ENCODE peak calls at places on chromosomes 11 and 22, in eight cellular contexts. L is transverse colon, I is AG04449, V is astrocyte of the cerebellum, D is Panc1, C is ovary, K is mesothelial cell of epicardium, U is neural crest cell. O is an unnamed sample.

GRCh38 chr22:19105867-19106802 is 16.1 kb downstream of the DGCR2 start:
- DNase-seq in V (no peak), I (no peak), L (no peak), U (no peak), K (no peak), C (no peak), D (no peak), O (no peak)

GRCh38 chr22:46654927-46655595 is 34.9 kb downstream of the GRAMD4 start:
- DNase-seq in U (no peak), V (no peak), L (no peak), C (no peak), I (no peak), K (no peak), D (no peak), O (no peak)

GRCh38 chr11:120183701-120184141 is 27.1 kb upstream of the OAF start:
- DNase-seq in I (no peak), U (no peak), K (no peak), D (no peak), V (no peak), C (no peak), L (no peak), O (no peak)

GRCh38 chr11:117502285-117502856 is 174.7 kb downstream of the CEP164 start:
- DNase-seq in C (no peak), U (no peak), V (no peak), K (no peak), D (no peak), L (no peak), I (no peak), O (no peak)

GRCh38 chr11:97525273-97525672 is 1135.5 kb downstream of the JRKL start:
- DNase-seq in C (no peak), I (no peak), U (no peak), L (no peak), K (no peak), V (no peak), D (no peak), O (no peak)

GRCh38 chr11:32232516-32232915 is 141.6 kb downstream of the RCN1 start:
- DNase-seq in D (no peak), U (no peak), V (no peak), L (no peak), I (no peak), K (no peak), C (no peak), O (no peak)

GRCh38 chr22:43230983-43231723 is 44.2 kb upstream of the TTLL12 start:
- DNase-seq in V (peak; percentile 9), U (peak; percentile 72), L (peak; percentile 54), K (no peak), D (peak; percentile 47), C (peak; percentile 83), I (no peak), O (peak; percentile 67)

GRCh38 chr11:44445500-44446340 is 119.7 kb upstream of the CD82 start:
- DNase-seq in U (no peak), L (no peak), K (no peak), V (no peak), D (no peak), C (no peak), I (no peak), O (no peak)

GRCh38 chr11:111477898-111478297 is 34.3 kb downstream of the BTG4 start:
- DNase-seq in C (no peak), I (no peak), U (no peak), V (no peak), D (no peak), K (no peak), L (no peak), O (no peak)

GRCh38 chr11:27830206-27830605 is 130.0 kb upstream of the BDNF start:
- DNase-seq in C (no peak), U (no peak), L (no peak), I (no peak), V (no peak), D (no peak), K (no peak), O (no peak)

GRCh38 chr11:57500926-57501325 is 14.6 kb downstream of the SLC43A1 start:
- DNase-seq in L (no peak), C (no peak), U (no peak), I (no peak), D (no peak), V (no peak), K (no peak), O (no peak)

GRCh38 chr11:82775218-82775617 is 41.6 kb upstream of the FAM181B start:
- DNase-seq in L (no peak), U (no peak), C (no peak), K (no peak), I (no peak), V (no peak), D (no peak), O (no peak)

GRCh38 chr11:65539401-65540289 is 14.8 kb downstream of the SCYL1 start:
- DNase-seq in I (no peak), U (peak; percentile 17), L (peak; percentile 89), D (no peak), K (no peak), V (no peak), C (no peak), O (no peak)

GRCh38 chr22:19122143-19122751 is at the start of gene DGCR2:
- DNase-seq in U (peak; percentile 94), V (peak; percentile 90), D (peak; percentile 54), L (peak; percentile 98), C (peak; percentile 98), K (peak; percentile 95), I (peak; percentile 65), O (peak; percentile 97)

GRCh38 chr22:21933413-21933812 is 19.2 kb downstream of the PPM1F start:
- DNase-seq in I (no peak), U (no peak), C (no peak), K (no peak), L (no peak), V (no peak), D (no peak), O (no peak)

GRCh38 chr22:30890689-30891442 is 77.7 kb downstream of the MORC2 start:
- DNase-seq in I (no peak), V (peak; percentile 8), C (peak; percentile 41), U (peak; percentile 36), D (peak; percentile 7), L (peak; percentile 41), K (no peak), O (no peak)

DNA sequence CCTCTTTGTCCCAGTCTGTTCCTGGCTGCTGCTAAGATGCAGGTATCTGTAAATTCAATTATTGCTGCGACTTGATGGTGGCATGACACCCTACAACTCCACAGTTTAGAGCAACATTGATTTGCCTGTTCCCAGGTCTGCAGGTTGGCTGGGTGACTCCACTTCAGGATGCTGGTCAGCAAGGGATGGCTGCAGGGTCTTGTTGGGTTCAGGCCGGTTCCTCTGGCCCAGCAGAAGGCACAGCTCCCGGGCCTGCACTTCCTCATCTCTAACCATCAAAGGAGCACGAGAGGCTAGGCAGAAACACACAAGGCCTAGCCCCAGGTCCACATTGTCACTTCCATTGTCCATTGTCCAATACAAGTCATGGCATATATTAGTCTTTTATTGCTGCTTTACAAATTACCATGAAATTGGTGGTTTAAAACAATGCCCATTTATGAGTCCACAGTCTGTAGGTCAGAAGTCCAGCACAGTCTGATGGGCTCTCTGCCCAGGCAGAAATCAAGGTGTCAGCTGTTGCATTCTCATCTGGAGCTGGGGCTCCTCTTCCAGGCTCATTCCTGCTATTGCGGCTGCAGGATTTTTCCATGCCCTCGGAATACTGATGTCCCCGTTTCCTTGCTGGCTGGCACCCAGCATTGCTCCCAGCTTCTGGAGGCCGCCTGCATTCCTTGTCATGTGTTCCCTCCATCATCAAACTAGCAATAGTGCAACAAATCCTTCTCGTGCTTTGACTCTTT is 96.6 kb upstream of the LMO1 start:
- DNase-seq in I (no peak), C (no peak), U (no peak), D (no peak), V (no peak), K (no peak), L (no peak), O (no peak)
- TF ChIP-seq CTCF in I (no peak), C (no peak), U (no peak), D (no peak), V (no peak), K (no peak), L (no peak), O (no peak)

DNA sequence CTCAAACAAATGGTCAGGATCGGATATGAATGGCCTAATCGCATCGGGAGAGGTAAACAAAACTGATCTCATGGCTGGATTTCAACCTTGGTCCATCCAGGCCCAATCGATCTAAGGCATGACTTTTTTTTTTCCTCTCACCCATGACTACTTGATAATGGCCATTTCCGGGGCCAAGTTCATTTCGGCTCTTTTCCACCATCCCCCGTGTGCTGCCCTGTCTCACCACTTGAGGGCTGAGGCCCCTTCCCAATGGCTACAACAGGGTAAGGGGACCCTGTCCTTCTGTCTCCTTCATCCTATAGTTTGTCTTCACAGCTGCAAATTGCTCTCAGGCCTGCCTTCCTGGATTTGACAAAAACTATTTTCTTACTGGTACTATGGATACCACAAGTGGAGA is 26.7 kb downstream of the GRAP2 start:
- DNase-seq in I (no peak), D (no peak), K (no peak), L (no peak), V (no peak), C (no peak), U (no peak), O (no peak)
- TF ChIP-seq CTCF in I (no peak), D (no peak), K (no peak), L (no peak), V (peak; percentile 22), C (no peak), U (peak; percentile 48), O (no peak)

DNA sequence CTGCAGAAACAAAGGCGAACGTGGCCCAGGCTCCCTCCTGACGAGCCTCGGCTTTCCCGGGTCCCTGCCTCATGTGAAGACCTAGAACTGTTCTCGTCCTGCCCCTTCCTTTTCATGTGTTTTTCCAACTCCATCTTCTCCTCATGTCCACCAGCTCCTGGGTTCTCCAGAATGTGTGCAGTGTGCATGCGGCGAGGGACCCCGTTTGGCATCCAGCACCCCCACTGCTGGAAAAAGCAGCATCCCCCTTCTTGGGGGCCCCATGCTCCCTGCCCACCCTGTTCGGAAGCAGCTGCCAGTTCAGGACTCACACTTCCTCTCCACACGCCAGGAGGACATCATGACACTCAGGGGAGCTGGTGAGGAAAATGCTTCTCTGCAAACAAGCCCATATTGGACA is 313.5 kb downstream of the BRD1 start:
- DNase-seq in K (no peak), V (no peak), L (no peak), I (no peak), U (no peak), D (no peak), C (no peak), O (no peak)
- TF ChIP-seq CTCF in K (no peak), V (no peak), L (no peak), I (no peak), U (no peak), D (no peak), C (no peak), O (no peak)

GRCh38 chr11:23406131-23406819 is 546.0 kb upstream of the CCDC179 start:
- DNase-seq in U (no peak), K (no peak), L (no peak), C (no peak), I (no peak), D (no peak), V (no peak), O (peak; percentile 20)
- TF ChIP-seq CTCF in U (no peak), K (no peak), L (no peak), C (no peak), I (no peak), D (no peak), V (no peak), O (no peak)